ENCODE peak calls at places on chromosomes 12 and 14, in seven cellular contexts. U is H9, V is HCT116, C is GM10248, R is tibial artery, O is pancreas, W is progenitor cell of endocrine pancreas. M is an unnamed sample.

GRCh38 chr12:84397846-84398245 is 514.8 kb downstream of the SLC6A15 start:
- DNase-seq in U (no peak), C (no peak), V (no peak), R (no peak), W (no peak), O (no peak), M (no peak)

GRCh38 chr12:117033382-117034045 is 65.7 kb downstream of the TESC start:
- DNase-seq in V (no peak), R (no peak), C (no peak), W (no peak), O (peak), U (no peak), M (no peak)

GRCh38 chr14:67951529-67952120 is 132.0 kb downstream of the RAD51B start:
- DNase-seq in W (no peak), C (no peak), R (no peak), U (no peak), V (no peak), O (no peak), M (no peak)

GRCh38 chr12:108826115-108826806 is 31.1 kb downstream of the SSH1 start:
- DNase-seq in W (no peak), U (no peak), O (no peak), C (peak), R (peak), V (no peak), M (no peak)

GRCh38 chr12:130064999-130065398 is 97.3 kb upstream of the FZD10 start:
- DNase-seq in O (no peak), U (peak), C (no peak), V (no peak), R (no peak), W (no peak), M (no peak)

GRCh38 chr14:64715628-64716412 is 11.6 kb downstream of the PLEKHG3 start:
- DNase-seq in C (no peak), U (peak), R (peak), O (peak), W (no peak), V (no peak), M (peak)

GRCh38 chr12:58533652-58534051 is 386.7 kb downstream of the LRIG3 start:
- DNase-seq in U (no peak), W (no peak), C (no peak), R (no peak), O (no peak), V (no peak), M (no peak)

GRCh38 chr14:78399316-78399889 is 229.2 kb downstream of the NRXN3 start:
- DNase-seq in C (no peak), W (peak), U (no peak), R (no peak), O (no peak), V (no peak), M (peak)

GRCh38 chr14:28308727-28309126 is 457.9 kb upstream of the FOXG1 start:
- DNase-seq in V (no peak), O (no peak), W (no peak), R (no peak), C (no peak), U (no peak), M (peak)

GRCh38 chr14:92600318-92601053 is 86.9 kb downstream of the RIN3 start:
- DNase-seq in O (no peak), C (no peak), R (no peak), V (no peak), W (no peak), U (no peak), M (no peak)

GRCh38 chr12:112905451-112906089 is 1.2 kb upstream of the OAS1 start:
- DNase-seq in U (no peak), C (no peak), R (no peak), V (no peak), W (no peak), O (no peak), M (peak)

GRCh38 chr12:104312202-104312601 is 8.7 kb downstream of the EID3 start:
- DNase-seq in C (no peak), R (no peak), W (no peak), U (no peak), O (no peak), V (no peak), M (no peak)

GRCh38 chr12:118061876-118062791 is 1.2 kb upstream of the WSB2 start:
- DNase-seq in O (peak), C (peak), R (peak), V (no peak), W (no peak), U (peak), M (peak)

GRCh38 chr12:39620664-39621658 is 1.4 kb upstream of the ABCD2 start:
- DNase-seq in W (no peak), R (no peak), V (no peak), C (peak), U (no peak), O (no peak), M (no peak)

GRCh38 chr12:109387425-109388166 is 39.9 kb downstream of the MYO1H start:
- DNase-seq in U (peak), W (no peak), R (no peak), O (no peak), V (peak), C (peak), M (peak)

GRCh38 chr14:46377305-46377704 is 274.3 kb downstream of the RPL10L start:
- DNase-seq in W (no peak), C (no peak), O (no peak), V (no peak), R (no peak), U (peak), M (no peak)

DNA sequence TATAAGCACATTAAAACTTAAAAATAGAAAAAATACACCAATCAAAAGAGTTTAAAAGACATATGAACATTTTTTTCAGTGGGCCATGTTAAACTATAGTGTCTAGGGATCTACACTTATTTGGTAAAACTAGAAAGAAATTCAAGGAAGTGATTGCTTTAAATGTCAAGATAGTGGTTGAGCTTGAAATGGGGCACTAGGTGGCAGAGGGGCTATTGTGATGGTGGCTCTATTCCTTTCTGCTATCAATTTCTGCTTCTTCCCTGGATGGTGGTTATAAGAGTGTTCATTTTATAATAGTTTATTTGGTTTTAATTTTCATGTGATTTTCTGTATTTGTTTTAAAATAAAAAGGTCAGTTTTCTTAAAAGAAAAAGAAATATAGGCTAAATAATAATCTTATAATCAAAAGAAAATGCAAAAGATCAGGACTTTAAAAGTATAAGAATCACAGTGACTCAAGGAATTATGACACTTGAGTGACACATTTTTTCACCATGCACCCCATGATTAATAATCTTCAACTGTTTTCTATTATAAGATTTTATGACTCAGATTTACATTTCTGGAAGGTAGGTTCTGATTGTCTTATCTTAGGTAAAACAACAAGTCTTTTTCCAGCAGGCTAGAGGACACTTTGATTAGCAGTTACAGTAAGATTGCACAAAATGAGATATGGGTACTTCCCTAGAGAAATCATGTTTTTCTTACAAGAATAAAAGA is 137.5 kb downstream of the FSCB start:
- DNase-seq in W (no peak), C (no peak), U (no peak), V (no peak), O (no peak), R (no peak), M (no peak)
- TF ChIP-seq CTCF in W (peak), C (no peak), U (peak), V (no peak), O (no peak), R (no peak), M (no peak)

DNA sequence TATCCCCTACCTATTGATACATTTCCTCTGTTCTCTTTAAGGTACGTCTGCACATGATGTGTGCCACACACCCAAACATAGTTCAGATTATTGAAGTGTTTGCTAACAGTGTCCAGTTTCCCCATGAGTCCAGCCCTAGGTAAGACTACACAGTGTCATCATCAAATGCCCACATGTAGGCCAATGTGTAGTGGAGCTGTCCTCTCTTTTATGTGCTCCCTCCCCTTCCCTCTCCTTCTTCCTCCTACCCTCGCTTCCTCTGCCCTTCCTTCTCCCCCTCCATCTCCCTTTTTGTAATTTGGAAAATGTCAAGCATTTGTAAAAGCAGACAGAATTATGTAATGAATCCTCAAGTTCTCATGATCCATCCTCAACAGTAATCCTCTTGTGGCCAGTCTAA is 25.5 kb downstream of the MAPKAPK5 start:
- DNase-seq in O (no peak), C (no peak), V (no peak), U (no peak), R (no peak), W (no peak), M (no peak)
- TF ChIP-seq CTCF in O (no peak), C (no peak), V (no peak), U (no peak), R (no peak), W (no peak), M (no peak)

DNA sequence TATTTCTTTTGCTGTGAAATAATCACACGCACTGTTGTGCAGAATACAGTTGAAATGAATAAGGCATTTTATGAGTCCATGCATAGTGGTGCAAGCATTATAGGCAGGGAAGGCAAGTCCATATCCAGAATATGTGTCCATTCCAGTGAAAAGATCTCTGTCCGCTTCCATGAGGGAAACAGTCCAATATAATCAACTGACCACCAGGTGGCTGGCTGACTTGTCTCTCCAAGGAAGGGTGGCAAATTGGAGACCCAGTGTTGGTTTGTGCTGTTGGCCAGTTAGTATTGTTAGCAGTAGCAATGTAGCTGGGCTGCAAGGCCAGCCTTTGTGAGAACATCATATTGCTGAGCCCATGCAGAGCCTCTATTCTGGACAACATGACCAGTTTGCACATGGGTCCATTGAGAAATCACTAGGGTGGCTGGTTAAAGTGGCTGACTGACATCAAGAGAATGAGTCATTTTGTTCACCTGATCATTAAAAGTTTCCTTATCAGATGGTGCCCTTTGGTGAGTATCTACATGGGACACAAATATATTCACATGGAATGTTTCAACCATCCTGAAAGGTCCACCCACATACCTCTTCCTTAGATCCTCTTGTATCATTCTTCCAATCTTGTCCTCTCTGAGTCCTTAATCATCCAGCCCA is 17.3 kb upstream of the YAF2 start:
- DNase-seq in O (no peak), R (no peak), W (no peak), C (no peak), V (no peak), U (no peak), M (no peak)
- TF ChIP-seq CTCF in O (no peak), R (no peak), W (no peak), C (no peak), V (no peak), U (peak), M (no peak)

GRCh38 chr12:51379571-51379970 is 11.6 kb downstream of the GALNT6 start:
- DNase-seq in U (no peak), W (no peak), V (no peak), O (no peak), C (no peak), R (no peak), M (no peak)

GRCh38 chr12:51374346-51374745 is 16.9 kb downstream of the GALNT6 start:
- DNase-seq in W (no peak), R (no peak), O (no peak), V (no peak), C (no peak), U (no peak), M (no peak)

GRCh38 chr12:51374856-51375255 is 16.4 kb downstream of the GALNT6 start:
- DNase-seq in C (no peak), U (no peak), V (no peak), O (no peak), R (no peak), W (no peak), M (no peak)

GRCh38 chr12:51378749-51379148 is 12.5 kb downstream of the GALNT6 start:
- DNase-seq in C (no peak), O (no peak), R (no peak), U (no peak), V (no peak), W (no peak), M (no peak)

GRCh38 chr12:51377099-51377984 is 13.9 kb downstream of the GALNT6 start:
- DNase-seq in R (no peak), V (no peak), W (no peak), U (no peak), O (no peak), C (no peak), M (no peak)
- TF ChIP-seq CTCF in R (no peak), V (no peak), W (no peak), U (peak), O (no peak), C (no peak), M (no peak)

GRCh38 chr14:55111122-55111705 is 17.8 kb upstream of the LGALS3 start:
- DNase-seq in U (no peak), O (no peak), W (no peak), V (no peak), R (no peak), C (no peak), M (no peak)
- TF ChIP-seq CTCF in U (peak), O (no peak), W (no peak), V (no peak), R (no peak), C (no peak), M (no peak)

GRCh38 chr14:76812093-76812421 is 625 bp downstream of the ANGEL1 start:
- DNase-seq in W (no peak), R (no peak), V (no peak), C (peak), O (no peak), U (no peak), M (no peak)

GRCh38 chr14:76812422-76813383 is at the start of gene ANGEL1:
- DNase-seq in R (peak), W (peak), O (peak), V (peak), C (peak), U (peak), M (peak)

GRCh38 chr14:76810525-76810924 is 2.2 kb downstream of the ANGEL1 start:
- DNase-seq in W (no peak), O (no peak), C (no peak), R (no peak), V (no peak), U (no peak), M (no peak)

GRCh38 chr14:76811561-76811960 is 1.1 kb downstream of the ANGEL1 start:
- DNase-seq in O (no peak), V (no peak), C (no peak), W (no peak), U (no peak), R (no peak), M (no peak)

DNA sequence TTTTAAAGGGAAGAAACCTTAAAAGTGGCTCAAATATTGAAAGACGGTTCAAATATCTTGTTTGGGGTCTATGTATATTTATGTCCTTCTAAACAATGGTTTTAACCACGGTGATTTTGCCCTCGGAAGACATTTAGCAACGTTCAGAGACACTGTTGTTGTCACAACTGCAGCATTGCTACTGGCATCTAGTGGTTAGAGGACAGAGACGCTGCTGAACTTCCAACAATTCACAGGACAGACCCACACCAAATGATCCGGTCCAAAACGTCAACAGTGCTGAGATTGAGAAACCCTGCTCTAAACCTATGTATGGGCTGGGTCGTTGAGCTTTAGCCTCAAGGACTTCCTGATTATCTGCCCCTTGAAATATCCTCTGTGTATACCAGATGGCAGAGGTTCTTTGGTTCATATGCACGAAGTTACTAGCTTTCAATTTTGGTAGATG is 1.7 kb downstream of the ANGEL1 start:
- DNase-seq in V (peak), U (no peak), W (no peak), O (no peak), R (no peak), C (peak), M (peak)
- TF ChIP-seq CTCF in V (peak), U (peak), W (peak), O (no peak), R (peak), C (peak), M (no peak)

GRCh38 chr14:21993837-21994236 is 320.2 kb upstream of the OR4E1 start:
- DNase-seq in V (no peak), W (no peak), R (no peak), O (no peak), U (no peak), C (no peak), M (no peak)

GRCh38 chr14:21993070-21993469 is 319.5 kb upstream of the OR4E1 start:
- DNase-seq in R (no peak), U (no peak), V (no peak), W (no peak), O (no peak), C (no peak), M (no peak)

GRCh38 chr14:21995332-21995731 is 321.7 kb upstream of the OR4E1 start:
- DNase-seq in U (no peak), W (no peak), V (no peak), C (no peak), O (no peak), R (no peak), M (no peak)

GRCh38 chr14:21999400-21999799 is 325.8 kb upstream of the OR4E1 start:
- DNase-seq in W (no peak), V (no peak), C (no peak), O (no peak), U (no peak), R (no peak), M (no peak)

GRCh38 chr14:21997300-21997699 is 323.7 kb upstream of the OR4E1 start:
- DNase-seq in V (peak), R (no peak), U (peak), O (no peak), C (no peak), W (no peak), M (peak)
- TF ChIP-seq CTCF in V (peak), R (no peak), U (peak), O (no peak), C (peak), W (peak), M (no peak)

M was measured in Calu3.